ENCODE peak calls at places on chromosome 19, in four cellular contexts. J, X, U and O are unnamed samples.
A peak's percentile ranks its signal among the peaks of the same experiment; 100 is the strongest.

GRCh38 chr19:11322269-11323024 is 17.0 kb downstream of the RAB3D start:
- DNase-seq in J (no peak), X (no peak), U (no peak), O (no peak)

GRCh38 chr19:55495646-55496349 is 7.6 kb downstream of the SSC5D start:
- DNase-seq in J (no peak), X (no peak), U (no peak), O (peak; percentile 72)

GRCh38 chr19:52585101-52585500 is 15.0 kb downstream of the ZNF701 start:
- DNase-seq in J (no peak), X (no peak), U (no peak), O (no peak)

GRCh38 chr19:40315812-40316475 is 30.8 kb upstream of the AKT2 start:
- DNase-seq in J (no peak), X (no peak), U (no peak), O (no peak)

GRCh38 chr19:38693380-38694223 is 46.2 kb downstream of the ACTN4 start:
- DNase-seq in J (no peak), X (no peak), U (no peak), O (peak; percentile 39)

GRCh38 chr19:48196933-48197665 is 26.6 kb downstream of the ZSWIM9 start:
- DNase-seq in J (no peak), X (no peak), U (no peak), O (no peak)

GRCh38 chr19:2711175-2711936 is 8.9 kb upstream of the GNG7 start:
- DNase-seq in J (no peak), X (no peak), U (no peak), O (no peak)

GRCh38 chr19:37977992-37978391 is 71.0 kb downstream of the SIPA1L3 start:
- DNase-seq in J (no peak), X (no peak), U (no peak), O (no peak)

GRCh38 chr19:10654610-10655456 is 687 bp downstream of the ILF3 start:
- DNase-seq in J (peak; percentile 65), X (no peak), U (peak; percentile 49), O (peak; percentile 67)

GRCh38 chr19:5693195-5694166 is 3.4 kb downstream of the RPL36 start:
- DNase-seq in J (no peak), X (no peak), U (no peak), O (no peak)

GRCh38 chr19:43305642-43306041 is 36.3 kb upstream of the PSG9 start:
- DNase-seq in J (no peak), X (no peak), U (no peak), O (no peak)

GRCh38 chr19:23913931-23914330 is 755 bp upstream of the ZNF726 start:
- DNase-seq in J (no peak), X (no peak), U (no peak), O (no peak)

GRCh38 chr19:16327911-16328823 is 3.5 kb downstream of the KLF2 start:
- DNase-seq in J (peak; percentile 89), X (peak; percentile 98), U (peak; percentile 89), O (no peak)

GRCh38 chr19:54518844-54519243 is 16.2 kb downstream of the LAIR2 start:
- DNase-seq in J (no peak), X (no peak), U (no peak), O (no peak)

GRCh38 chr19:31058676-31059075 is 290.6 kb downstream of the TSHZ3 start:
- DNase-seq in J (no peak), X (peak; percentile 70), U (no peak), O (no peak)

GRCh38 chr19:31049431-31049830 is 299.8 kb downstream of the TSHZ3 start:
- DNase-seq in J (no peak), X (no peak), U (no peak), O (no peak)

GRCh38 chr19:31055454-31055853 is 293.8 kb downstream of the TSHZ3 start:
- DNase-seq in J (no peak), X (no peak), U (no peak), O (no peak)

DNA sequence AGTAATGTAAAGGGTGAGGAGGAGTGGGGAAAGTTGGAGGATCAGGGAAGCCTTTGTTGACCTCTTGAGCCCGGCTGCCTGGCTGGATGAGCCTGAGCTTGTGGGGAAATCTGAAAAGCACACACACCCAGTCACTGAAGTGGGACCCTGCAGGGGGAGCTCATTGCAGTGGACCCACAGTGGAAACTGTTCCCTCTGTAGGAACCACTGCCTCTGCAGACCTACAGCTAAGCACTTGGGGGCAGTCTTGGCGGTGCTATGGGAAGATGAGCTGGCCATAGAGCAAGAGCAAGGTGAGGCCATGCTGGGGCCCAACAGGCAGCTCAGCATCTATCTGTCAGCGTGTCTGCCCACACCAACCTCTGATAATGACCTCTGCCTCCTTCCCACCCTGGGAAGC is 294.8 kb downstream of the TSHZ3 start:
- DNase-seq in J (no peak), X (peak; percentile 62), U (no peak), O (peak; percentile 46)
- TF ChIP-seq CTCF in J (no peak), X (no peak), U (no peak), O (no peak)

GRCh38 chr19:44954278-44954648 is 917 bp upstream of the CLPTM1 start:
- DNase-seq in J (no peak), X (no peak), U (no peak), O (no peak)
- H3K4me1 ChIP-seq in J (peaks cover 13% of the 10 kb centered on the region), X (peaks cover 70% of the 10 kb centered on the region), U (peaks cover 12% of the 10 kb centered on the region), O (peaks cover 13% of the 10 kb centered on the region)

DNA sequence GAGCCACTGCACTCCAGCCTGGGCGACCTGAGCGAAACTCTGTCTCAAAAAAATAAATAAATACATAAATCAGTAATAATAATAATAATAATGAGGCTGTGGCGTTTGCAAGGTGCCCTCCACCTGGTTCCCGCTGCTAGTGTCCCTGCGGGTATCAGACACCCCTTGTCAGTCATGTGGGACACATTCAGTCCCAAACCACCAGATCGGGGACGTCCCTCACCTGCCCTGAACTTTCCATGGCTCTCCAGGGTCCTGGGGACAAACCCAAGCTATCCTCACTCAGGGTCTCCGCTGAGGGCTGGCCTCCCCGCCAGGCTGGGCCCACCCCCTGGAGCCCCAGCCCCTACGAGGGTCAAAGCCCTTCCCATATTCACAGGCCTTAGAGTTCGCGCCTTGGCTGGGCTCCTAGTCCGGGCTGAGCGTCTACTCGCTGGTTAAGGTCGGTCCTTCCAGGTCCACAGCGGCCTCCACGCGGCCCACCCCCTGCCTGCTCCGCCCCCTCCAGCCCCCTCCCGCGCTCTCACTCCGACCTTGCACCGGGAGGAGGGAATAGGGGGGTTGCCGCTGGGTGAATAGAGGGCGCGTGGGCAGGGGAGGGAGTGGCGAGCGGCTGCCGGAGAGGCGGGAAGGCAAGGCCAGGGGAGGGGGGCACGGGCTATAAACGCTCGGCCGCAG is 349 bp upstream of the KISS1R start:
- DNase-seq in J (no peak), X (no peak), U (no peak), O (peak; percentile 78)
- H3K4me3 ChIP-seq in J (no peak overlapping the region), X (peak overlapping the region; percentile 52), U (no peak overlapping the region), O (peak overlapping the region; percentile 87)

DNA sequence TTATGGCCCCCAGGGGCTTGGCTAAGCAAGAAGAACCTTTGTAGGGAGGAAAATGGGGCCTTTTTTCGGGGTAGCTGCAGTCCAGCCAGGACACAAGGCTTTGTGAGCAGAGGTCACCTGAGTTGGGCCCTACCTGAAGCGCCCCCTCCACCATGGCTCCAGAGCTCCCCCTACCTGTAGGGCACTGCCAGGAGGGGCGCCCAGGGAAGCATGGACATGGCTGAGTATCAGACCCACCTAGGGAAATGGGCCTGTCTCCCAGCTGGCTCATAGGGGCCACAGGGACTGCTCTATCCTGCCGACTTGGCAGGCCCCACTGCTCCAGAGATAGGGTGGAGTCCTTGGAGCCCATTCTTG is 9.0 kb upstream of the CEBPA start:
- DNase-seq in J (no peak), X (no peak), U (no peak), O (peak; percentile 63)
- TF ChIP-seq CTCF in J (no peak), X (no peak), U (no peak), O (peak; percentile 72)

GRCh38 chr19:18176367-18177310 is 3.0 kb downstream of the IFI30 start:
- DNase-seq in J (no peak), X (no peak), U (no peak), O (no peak)
- H3K4me1 ChIP-seq in J (peaks cover 6% of the 10 kb centered on the region), X (peaks cover 28% of the 10 kb centered on the region), U (peaks cover 6% of the 10 kb centered on the region), O (peaks cover 4% of the 10 kb centered on the region)

DNA sequence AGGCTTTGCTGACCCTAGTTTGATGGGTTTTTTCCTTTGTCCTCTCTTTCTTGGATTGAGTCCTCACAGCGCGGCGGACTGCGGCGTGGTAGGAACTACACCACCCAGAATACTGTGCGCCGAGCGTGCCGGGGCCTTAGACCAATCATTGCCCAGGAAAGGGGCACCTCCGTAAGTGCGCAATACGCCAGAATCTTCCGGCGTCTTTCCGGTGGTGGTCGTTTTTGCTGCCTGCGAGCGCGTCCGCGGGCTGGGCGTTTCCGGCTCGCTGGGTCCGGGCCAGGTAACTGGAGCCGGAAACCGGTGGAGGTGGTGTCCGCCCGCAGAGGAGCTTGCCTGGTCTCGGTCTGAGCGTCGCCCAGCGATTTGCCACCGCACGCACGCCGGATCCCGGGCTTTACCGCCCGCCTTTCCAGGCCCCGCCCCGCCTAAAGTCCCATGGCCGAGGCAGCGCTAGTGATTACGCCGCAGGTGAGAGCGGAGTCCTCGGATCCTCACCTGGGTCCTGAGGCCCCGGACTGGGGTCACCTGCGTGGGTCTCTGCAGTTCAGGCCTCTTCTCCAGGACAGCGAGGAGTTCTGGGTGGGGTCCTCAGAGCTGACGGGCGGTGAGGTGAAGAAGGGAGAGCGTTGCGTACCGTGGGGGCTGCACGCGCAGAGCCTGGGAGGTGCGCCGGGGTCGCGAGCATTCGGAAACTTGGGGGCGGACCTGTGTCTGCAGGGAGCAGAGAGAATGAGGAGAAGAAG is at the start of gene ZNF549:
- DNase-seq in J (peak; percentile 91), X (peak; percentile 97), U (peak; percentile 88), O (peak; percentile 88)
- H3K4me3 ChIP-seq in J (peak within 1 kb of the TSS; percentile 78), X (peak within 1 kb of the TSS; percentile 75), U (peak within 1 kb of the TSS; percentile 87), O (peak within 1 kb of the TSS; percentile 86)

DNA sequence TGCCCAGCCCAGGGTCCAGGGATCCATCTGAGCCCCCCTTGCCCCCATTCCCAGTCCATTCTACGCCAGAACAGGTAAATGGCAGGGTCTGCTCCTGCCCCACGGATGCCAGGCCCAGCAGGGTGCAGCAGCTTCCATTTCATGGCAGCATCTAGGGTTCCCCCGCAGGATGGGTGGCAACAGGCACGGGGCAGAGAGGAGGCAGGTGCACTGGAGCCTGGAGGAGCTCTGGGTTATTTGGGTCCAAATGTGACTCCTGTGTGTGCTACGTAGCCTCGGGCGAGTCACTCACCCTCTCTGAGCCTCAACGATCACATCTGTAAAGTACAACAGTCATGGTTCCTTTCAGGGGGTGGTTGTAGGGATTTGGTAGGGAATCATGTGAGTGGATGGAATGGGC is 27.4 kb downstream of the IL12RB1 start:
- DNase-seq in J (no peak), X (no peak), U (no peak), O (no peak)
- TF ChIP-seq CTCF in J (no peak), X (no peak), U (no peak), O (no peak)

GRCh38 chr19:7292352-7292949 is 1.8 kb downstream of the INSR start:
- DNase-seq in J (peak; percentile 34), X (no peak), U (no peak), O (no peak)
- H3K4me1 ChIP-seq in J (peaks cover 12% of the 10 kb centered on the region), X (peaks cover 70% of the 10 kb centered on the region), U (peaks cover 8% of the 10 kb centered on the region), O (peaks cover 24% of the 10 kb centered on the region)